ENCODE peak calls at places on chromosomes 5 and 9, in ten cellular contexts. Y, W, U, Q, T, A, D, X, Z and B are unnamed samples.

GRCh38 chr9:23153058-23153457 is 673.0 kb downstream of the ELAVL2 start:
- DNase-seq in Y (no peak), W (no peak), U (no peak), Q (no peak), T (no peak), A (no peak), D (peak; percentile 36), X (no peak), Z (no peak), B (no peak)

GRCh38 chr5:132445640-132445923 is 45.0 kb downstream of the IRF1 start:
- DNase-seq in Y (no peak), W (no peak), U (no peak), Q (no peak), T (no peak), A (no peak), D (no peak), X (no peak), Z (no peak), B (no peak)

GRCh38 chr5:74394543-74394923 is 246.0 kb downstream of the ENC1 start:
- DNase-seq in Y (no peak), W (no peak), U (no peak), Q (no peak), T (no peak), A (no peak), D (peak; percentile 48), X (no peak), Z (peak; percentile 50), B (peak; percentile 8)

GRCh38 chr5:147532157-147532556 is 22.3 kb upstream of the DPYSL3 start:
- DNase-seq in Y (no peak), W (no peak), U (no peak), Q (no peak), T (no peak), A (no peak), D (no peak), X (no peak), Z (no peak), B (no peak)

GRCh38 chr5:124021066-124021641 is 509.2 kb downstream of the CSNK1G3 start:
- DNase-seq in Y (no peak), W (no peak), U (no peak), Q (no peak), T (no peak), A (no peak), D (peak; percentile 31), X (no peak), Z (no peak), B (no peak)

GRCh38 chr5:171849585-171850353 is 64.2 kb downstream of the SMIM23 start:
- DNase-seq in Y (no peak), W (no peak), U (no peak), Q (no peak), T (no peak), A (no peak), D (no peak), X (no peak), Z (no peak), B (no peak)

GRCh38 chr5:15222156-15222555 is 277.8 kb upstream of the FBXL7 start:
- DNase-seq in Y (no peak), W (no peak), U (no peak), Q (no peak), T (no peak), A (no peak), D (no peak), X (peak; percentile 21), Z (no peak), B (no peak)

GRCh38 chr5:109252731-109253130 is 157.0 kb downstream of the PJA2 start:
- DNase-seq in Y (no peak), W (no peak), U (no peak), Q (no peak), T (no peak), A (no peak), D (no peak), X (no peak), Z (no peak), B (no peak)

GRCh38 chr5:126368239-126368812 is 54.9 kb upstream of the GRAMD2B start:
- DNase-seq in Y (no peak), W (no peak), U (no peak), Q (no peak), T (no peak), A (no peak), D (peak; percentile 88), X (peak; percentile 98), Z (peak; percentile 30), B (no peak)

GRCh38 chr9:15295761-15296405 is 11.1 kb downstream of the TTC39B start:
- DNase-seq in Y (no peak), W (no peak), U (no peak), Q (no peak), T (no peak), A (no peak), D (no peak), X (peak; percentile 52), Z (no peak), B (peak; percentile 30)

GRCh38 chr5:180494510-180495181 is 467 bp downstream of the CNOT6 start:
- DNase-seq in Y (no peak), W (peak; percentile 26), U (peak; percentile 46), Q (peak; percentile 24), T (no peak), A (no peak), D (peak; percentile 56), X (no peak), Z (peak; percentile 47), B (peak; percentile 82)

GRCh38 chr9:92242115-92242778 is 51.2 kb downstream of the IARS1 start:
- DNase-seq in Y (peak; percentile 40), W (peak; percentile 9), U (no peak), Q (no peak), T (peak; percentile 39), A (no peak), D (peak; percentile 18), X (peak; percentile 5), Z (no peak), B (no peak)

GRCh38 chr9:37102476-37102875 is 17.9 kb upstream of the ZCCHC7 start:
- DNase-seq in Y (no peak), W (no peak), U (no peak), Q (no peak), T (no peak), A (no peak), D (no peak), X (no peak), Z (no peak), B (no peak)

GRCh38 chr9:69674741-69675438 is 2.7 kb upstream of the APBA1 start:
- DNase-seq in Y (peak; percentile 87), W (no peak), U (no peak), Q (no peak), T (peak; percentile 68), A (peak; percentile 59), D (no peak), X (peak; percentile 87), Z (no peak), B (no peak)

GRCh38 chr5:71938886-71939285 is 168.4 kb upstream of the MAP1B start:
- DNase-seq in Y (no peak), W (no peak), U (no peak), Q (no peak), T (no peak), A (no peak), D (peak; percentile 35), X (peak; percentile 88), Z (peak; percentile 78), B (peak; percentile 24)

GRCh38 chr9:14433841-14434511 is 120.0 kb upstream of the NFIB start:
- DNase-seq in Y (no peak), W (no peak), U (no peak), Q (no peak), T (peak; percentile 23), A (no peak), D (peak; percentile 39), X (peak; percentile 57), Z (no peak), B (peak; percentile 71)

GRCh38 chr9:98929866-98930265 is 13.8 kb upstream of the COL15A1 start:
- DNase-seq in Y (no peak), W (no peak), U (no peak), Q (no peak), T (peak; percentile 11), A (no peak), D (no peak), X (no peak), Z (no peak), B (peak; percentile 60)

GRCh38 chr5:179380211-179381035 is 35.2 kb upstream of the ADAMTS2 start:
- DNase-seq in Y (no peak), W (no peak), U (no peak), Q (no peak), T (no peak), A (no peak), D (no peak), X (no peak), Z (no peak), B (no peak)

GRCh38 chr9:94993821-94994165 is 267.3 kb downstream of the AOPEP start:
- DNase-seq in Y (no peak), W (no peak), U (no peak), Q (no peak), T (no peak), A (no peak), D (no peak), X (no peak), Z (no peak), B (no peak)

GRCh38 chr9:4547016-4547415 is 56.7 kb downstream of the SLC1A1 start:
- DNase-seq in Y (peak; percentile 36), W (no peak), U (no peak), Q (no peak), T (no peak), A (no peak), D (no peak), X (peak; percentile 13), Z (no peak), B (no peak)

GRCh38 chr5:42858709-42859108 is 47.0 kb upstream of the SELENOP start:
- DNase-seq in Y (no peak), W (no peak), U (no peak), Q (no peak), T (no peak), A (no peak), D (peak; percentile 54), X (no peak), Z (no peak), B (no peak)

GRCh38 chr9:115250646-115251045 is 132.7 kb upstream of the TNC start:
- DNase-seq in Y (peak; percentile 94), W (no peak), U (no peak), Q (no peak), T (peak; percentile 96), A (peak; percentile 96), D (peak; percentile 48), X (peak; percentile 99), Z (no peak), B (no peak)

GRCh38 chr9:126959326-126959725 is 44.7 kb downstream of the RALGPS1 start:
- DNase-seq in Y (no peak), W (no peak), U (no peak), Q (no peak), T (no peak), A (no peak), D (no peak), X (no peak), Z (no peak), B (no peak)

GRCh38 chr9:101126556-101126955 is 98.0 kb downstream of the PLPPR1 start:
- DNase-seq in Y (no peak), W (no peak), U (no peak), Q (no peak), T (no peak), A (no peak), D (no peak), X (no peak), Z (no peak), B (no peak)

GRCh38 chr5:93415819-93416218 is 165.2 kb downstream of the NR2F1-AS1 start:
- DNase-seq in Y (no peak), W (no peak), U (no peak), Q (no peak), T (no peak), A (no peak), D (no peak), X (no peak), Z (no peak), B (no peak)

GRCh38 chr9:79757906-79758669 is 186.3 kb downstream of the TLE4 start:
- DNase-seq in Y (no peak), W (no peak), U (no peak), Q (no peak), T (no peak), A (no peak), D (peak; percentile 25), X (peak; percentile 32), Z (no peak), B (no peak)

GRCh38 chr9:108816037-108816436 is 39.7 kb downstream of the ACTL7B start:
- DNase-seq in Y (no peak), W (no peak), U (no peak), Q (no peak), T (no peak), A (no peak), D (no peak), X (no peak), Z (no peak), B (no peak)

GRCh38 chr9:125361837-125362531 is 100.4 kb downstream of the GAPVD1 start:
- DNase-seq in Y (no peak), W (no peak), U (no peak), Q (no peak), T (no peak), A (no peak), D (peak; percentile 69), X (peak; percentile 27), Z (no peak), B (peak; percentile 54)